ENCODE peak calls at places on chromosomes 12 and 14, in four cellular contexts. D, F, R and U are unnamed samples.

GRCh38 chr12:10721654-10722501 is 1.2 kb downstream of the YBX3 start:
- DNase-seq in R (peak), D (peak), F (peak), U (peak)

GRCh38 chr12:85280138-85280983 is at the start of gene ALX1:
- DNase-seq in D (no peak), R (no peak), F (peak), U (no peak)

GRCh38 chr12:47601071-47601470 is 104.8 kb downstream of the RPAP3 start:
- DNase-seq in D (no peak), R (no peak), F (no peak), U (no peak)

GRCh38 chr14:23559010-23559920 is 3.2 kb downstream of the THTPA start:
- DNase-seq in F (no peak), D (peak), R (no peak), U (no peak)

GRCh38 chr12:102885043-102885932 is 31.8 kb downstream of the PAH start:
- DNase-seq in R (no peak), F (no peak), D (no peak), U (no peak)

GRCh38 chr12:116202940-116203339 is 74.6 kb downstream of the MED13L start:
- DNase-seq in R (no peak), F (no peak), D (no peak), U (no peak)

GRCh38 chr12:132784580-132784979 is 22.9 kb upstream of the ANKLE2 start:
- DNase-seq in F (no peak), D (no peak), R (no peak), U (no peak)

GRCh38 chr12:22709292-22709691 is 84.3 kb downstream of the ETNK1 start:
- DNase-seq in F (no peak), D (peak), R (no peak), U (no peak)

GRCh38 chr12:130041983-130042812 is 120.1 kb upstream of the FZD10 start:
- DNase-seq in R (no peak), D (peak), F (peak), U (no peak)

GRCh38 chr12:13038491-13039161 is 5.6 kb upstream of the FAM234B start:
- DNase-seq in R (no peak), D (no peak), F (no peak), U (no peak)

GRCh38 chr12:95880895-95881294 is 22.1 kb downstream of the SNRPF start:
- DNase-seq in R (no peak), F (no peak), D (no peak), U (no peak)

GRCh38 chr14:54671537-54671936 is 104.6 kb downstream of the SAMD4A start:
- DNase-seq in R (no peak), F (no peak), D (no peak), U (no peak)

DNA sequence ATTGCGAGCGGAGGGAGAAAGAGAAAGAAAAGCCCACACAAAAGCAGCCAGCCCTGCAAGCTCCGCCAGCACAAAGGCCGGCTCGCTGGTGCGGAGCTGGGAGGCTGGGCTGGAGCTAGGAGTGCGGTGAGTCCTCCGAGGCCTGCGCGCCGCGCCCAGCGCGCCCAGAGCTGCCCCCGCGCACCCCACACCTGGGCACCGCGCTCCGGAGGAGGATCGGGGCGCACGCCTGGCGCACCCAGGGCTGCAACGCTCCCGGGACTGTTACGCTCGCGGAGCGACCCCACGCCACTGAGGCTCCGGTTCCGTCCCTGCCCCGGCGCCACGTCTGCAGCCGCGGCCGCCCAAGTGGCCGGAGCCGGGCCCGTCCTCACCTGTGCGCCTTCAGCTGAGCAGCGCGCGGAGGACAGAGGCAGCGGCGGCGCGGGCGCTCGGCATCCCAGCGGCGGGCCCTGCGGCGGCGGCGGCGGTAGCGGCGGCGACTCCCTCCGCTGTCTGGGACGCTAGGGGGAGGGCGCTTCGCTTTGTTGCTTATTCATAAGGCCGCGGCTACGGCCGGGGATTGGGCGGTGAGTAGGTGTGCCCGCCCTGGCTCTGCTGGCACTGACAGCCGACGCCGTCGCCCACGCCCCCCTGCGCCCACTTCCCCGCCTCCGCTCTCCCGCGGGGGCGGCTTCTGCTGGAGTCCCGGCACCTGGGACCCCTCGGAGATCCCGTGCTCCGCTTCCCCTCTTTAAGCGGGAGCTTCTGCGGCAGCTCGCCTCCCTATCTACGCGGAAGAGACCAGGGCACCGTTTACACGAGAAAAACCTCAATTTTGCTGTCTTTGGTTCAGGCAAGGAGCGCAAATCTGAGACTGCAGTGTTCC is at the start of gene ARMH4:
- DNase-seq in D (peak), F (peak), R (peak), U (no peak)
- TF ChIP-seq POLR2AphosphoS5 in D (no peak), F (no peak), R (no peak), U (no peak)

GRCh38 chr14:51219473-51220448 is 20.3 kb upstream of the TMX1 start:
- DNase-seq in D (peak), R (no peak), F (no peak), U (no peak)

GRCh38 chr14:51225751-51226150 is 14.3 kb upstream of the TMX1 start:
- DNase-seq in F (no peak), R (no peak), D (no peak), U (no peak)

GRCh38 chr14:51228890-51229289 is 11.2 kb upstream of the TMX1 start:
- DNase-seq in D (no peak), R (no peak), F (no peak), U (no peak)

GRCh38 chr14:51224551-51224950 is 15.5 kb upstream of the TMX1 start:
- DNase-seq in R (no peak), D (no peak), F (no peak), U (no peak)
- TF ChIP-seq POLR2AphosphoS5 in R (no peak), D (no peak), F (no peak), U (no peak)

GRCh38 chr12:108129017-108129812 is at the start of gene WSCD2:
- DNase-seq in R (no peak), D (peak), F (no peak), U (no peak)
- TF ChIP-seq POLR2AphosphoS5 in R (no peak), D (no peak), F (no peak), U (no peak)

GRCh38 chr12:121581681-121582439 is 1.0 kb upstream of the KDM2B start:
- DNase-seq in D (peak), F (no peak), R (no peak), U (no peak)

GRCh38 chr12:121579981-121580868 is 598 bp downstream of the KDM2B start:
- DNase-seq in D (peak), R (no peak), F (peak), U (no peak)

GRCh38 chr12:121580959-121581680 is at the start of gene KDM2B:
- DNase-seq in F (no peak), D (peak), R (no peak), U (no peak)

GRCh38 chr12:121579190-121579791 is 1.5 kb downstream of the KDM2B start:
- DNase-seq in D (peak), F (peak), R (peak), U (no peak)

DNA sequence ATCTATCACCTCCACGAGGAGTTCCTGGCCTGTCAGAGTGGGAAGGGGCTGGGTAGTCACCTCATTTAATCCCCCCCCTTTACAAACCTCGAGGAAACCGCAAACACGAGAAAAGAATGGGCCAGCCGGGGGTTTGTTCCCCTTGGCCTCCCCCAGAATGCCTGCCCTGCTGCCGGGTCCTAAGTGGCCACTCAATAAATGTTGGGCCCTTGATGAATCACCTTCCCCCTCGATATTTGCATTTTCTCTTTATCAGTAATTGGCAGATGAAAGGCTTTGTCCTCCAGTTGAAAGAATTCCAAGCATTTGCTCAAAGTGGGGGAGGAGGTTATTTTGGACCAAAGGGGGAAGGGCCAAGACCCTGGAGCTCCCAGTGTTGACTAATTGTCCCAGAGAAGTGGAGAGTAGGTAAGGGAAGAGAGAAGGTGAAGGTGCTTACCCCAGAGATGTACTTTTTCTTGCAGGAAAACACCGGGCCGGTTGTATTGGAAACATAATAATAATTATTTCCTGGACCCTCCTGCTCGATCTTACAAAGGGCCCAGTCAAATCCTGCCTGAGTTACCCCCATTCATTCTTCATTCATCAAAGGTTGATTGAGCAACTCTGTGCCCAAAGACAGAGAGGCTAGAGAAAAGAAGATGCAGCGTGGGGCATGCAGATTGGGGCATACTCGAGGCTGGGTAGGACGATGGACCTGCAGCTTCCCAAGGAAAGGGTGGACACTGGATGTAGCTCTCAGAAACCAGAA is 1.9 kb upstream of the KDM2B start:
- DNase-seq in D (peak), F (no peak), R (no peak), U (no peak)
- TF ChIP-seq POLR2AphosphoS5 in D (no peak), F (no peak), R (no peak), U (no peak)

GRCh38 chr12:38785376-38785775 is 120.0 kb downstream of the CPNE8 start:
- DNase-seq in R (no peak), D (no peak), F (no peak), U (no peak)

GRCh38 chr12:38782393-38782792 is 123.0 kb downstream of the CPNE8 start:
- DNase-seq in D (no peak), F (no peak), R (no peak), U (no peak)

GRCh38 chr12:38783304-38783703 is 122.1 kb downstream of the CPNE8 start:
- DNase-seq in R (no peak), F (no peak), D (no peak), U (no peak)
- TF ChIP-seq POLR2AphosphoS5 in R (no peak), F (no peak), D (no peak), U (no peak)

GRCh38 chr14:36580856-36581831 is 1.3 kb downstream of the NKX2-8 start:
- DNase-seq in R (no peak), F (no peak), D (no peak), U (no peak)

GRCh38 chr14:36579001-36579555 is 3.3 kb downstream of the NKX2-8 start:
- DNase-seq in D (no peak), F (no peak), R (no peak), U (no peak)

GRCh38 chr14:36580141-36580855 is 2.1 kb downstream of the NKX2-8 start:
- DNase-seq in F (no peak), R (no peak), D (no peak), U (no peak)

GRCh38 chr14:36582011-36582873 is at the start of gene NKX2-8:
- DNase-seq in D (no peak), F (no peak), R (peak), U (no peak)

DNA sequence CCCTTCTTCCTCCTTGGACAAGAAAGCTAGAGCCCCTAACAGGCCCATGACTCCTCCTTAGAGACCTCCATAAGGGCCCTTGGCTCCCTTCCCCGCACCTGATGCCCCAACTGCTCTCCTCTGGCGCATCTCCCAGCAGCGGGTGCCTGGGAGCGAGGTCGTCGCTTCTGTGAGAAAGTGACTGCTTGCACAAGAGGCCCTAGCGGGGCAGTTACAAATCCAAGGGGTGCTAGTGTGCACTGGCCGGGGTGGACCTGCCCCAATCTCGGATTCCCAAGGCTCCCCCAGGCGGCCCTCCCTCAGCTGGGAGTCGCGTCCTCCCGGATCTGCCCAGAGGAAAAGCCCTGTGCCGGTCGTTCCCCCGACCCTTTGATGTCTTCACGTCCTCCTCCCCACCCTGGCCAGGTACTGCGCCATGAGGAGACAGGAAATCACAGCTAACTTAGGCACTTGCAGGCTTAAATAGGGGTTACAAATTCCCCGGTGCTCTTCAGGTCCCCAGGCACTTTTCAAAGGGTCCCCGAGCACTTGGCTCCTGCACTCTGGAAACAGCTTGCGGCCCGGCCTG is 2.8 kb downstream of the NKX2-8 start:
- DNase-seq in F (no peak), D (no peak), R (no peak), U (no peak)
- TF ChIP-seq POLR2AphosphoS5 in F (no peak), D (no peak), R (no peak), U (no peak)

DNA sequence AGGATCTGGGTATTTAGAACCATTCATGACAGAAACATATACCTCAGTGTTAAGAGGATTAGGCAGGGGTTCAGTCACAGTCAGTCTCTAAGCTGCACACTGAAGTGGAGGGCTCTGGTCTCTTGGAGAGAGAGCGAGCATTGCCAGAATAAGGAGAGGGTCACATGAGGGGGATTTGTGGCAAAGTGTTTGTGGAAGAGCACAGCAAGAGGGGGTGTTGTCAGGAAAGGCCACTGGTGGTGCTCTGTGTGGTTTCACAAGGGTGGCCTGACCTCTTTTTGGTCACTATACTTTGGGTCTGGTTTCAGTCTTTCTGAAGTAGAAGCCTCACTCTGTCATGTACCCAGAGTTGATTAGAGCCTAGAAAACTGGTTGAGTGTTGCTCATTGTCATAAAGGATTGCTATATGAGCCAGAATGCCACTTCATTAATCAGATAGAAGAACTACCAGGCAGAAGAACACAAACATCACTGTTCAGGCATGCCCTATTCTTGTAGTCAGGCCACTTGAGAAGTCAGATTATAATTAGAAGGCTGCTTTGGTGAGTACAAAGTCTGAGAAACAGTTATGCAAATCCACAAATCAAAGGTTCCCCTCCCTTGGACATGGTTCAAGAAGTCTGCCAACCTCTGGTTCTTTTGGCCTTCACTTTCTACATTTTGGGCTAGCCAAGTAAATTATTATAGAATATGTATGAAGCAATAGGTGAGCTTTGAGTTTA is 8.4 kb downstream of the TMEM19 start:
- DNase-seq in R (peak), F (no peak), D (no peak), U (no peak)
- TF ChIP-seq POLR2AphosphoS5 in R (no peak), F (no peak), D (no peak), U (no peak)

GRCh38 chr12:52539024-52539820 is 13.7 kb downstream of the KRT71 start:
- DNase-seq in D (no peak), F (no peak), R (no peak), U (no peak)
- TF ChIP-seq POLR2AphosphoS5 in D (no peak), F (no peak), R (no peak), U (no peak)